ENCODE peak calls at places on chromosomes 16 and 17, in seven cellular contexts. M is upper lobe of left lung, G is cardiac muscle cell, C is adrenal gland, Z is small intestine, N is HL-60, H is choroid plexus epithelial cell. R is an unnamed sample.

GRCh38 chr17:10875984-10876555 is 38.2 kb upstream of the PIRT start:
- DNase-seq in M (peak), G (peak), C (no peak), Z (peak), N (peak), H (peak), R (peak)

GRCh38 chr17:63998721-63999679 is 849 bp downstream of the PRR29 start:
- DNase-seq in M (peak), G (no peak), C (no peak), Z (no peak), N (no peak), H (no peak), R (no peak)

GRCh38 chr17:58202859-58203258 is 10.3 kb downstream of the EPX start:
- DNase-seq in M (no peak), G (no peak), C (no peak), Z (no peak), N (no peak), H (no peak), R (no peak)

GRCh38 chr17:59435238-59435637 is 103.8 kb downstream of the YPEL2 start:
- DNase-seq in M (no peak), G (peak), C (no peak), Z (no peak), N (no peak), H (peak), R (peak)

GRCh38 chr16:50245417-50246298 is 20.7 kb upstream of the ADCY7 start:
- DNase-seq in M (peak), G (peak), C (peak), Z (peak), N (peak), H (peak), R (peak)

GRCh38 chr16:65548470-65548869 is 426.6 kb upstream of the CDH11 start:
- DNase-seq in M (no peak), G (peak), C (no peak), Z (no peak), N (no peak), H (peak), R (no peak)

GRCh38 chr16:15777533-15778203 is 79.2 kb downstream of the MYH11 start:
- DNase-seq in M (no peak), G (peak), C (no peak), Z (peak), N (peak), H (peak), R (peak)

GRCh38 chr17:16507918-16508533 is 16.0 kb upstream of the LRRC75A start:
- DNase-seq in M (peak), G (no peak), C (no peak), Z (peak), N (no peak), H (no peak), R (peak)

GRCh38 chr16:9817586-9817985 is 364.6 kb downstream of the GRIN2A start:
- DNase-seq in M (no peak), G (no peak), C (no peak), Z (no peak), N (no peak), H (no peak), R (no peak)

GRCh38 chr17:60154616-60155426 is 5.0 kb downstream of the CA4 start:
- DNase-seq in M (no peak), G (peak), C (no peak), Z (no peak), N (no peak), H (peak), R (peak)

GRCh38 chr16:27650073-27650701 is 100.2 kb downstream of the KATNIP start:
- DNase-seq in M (no peak), G (peak), C (no peak), Z (peak), N (no peak), H (peak), R (peak)

GRCh38 chr16:85990861-85991301 is 91.9 kb downstream of the IRF8 start:
- DNase-seq in M (no peak), G (no peak), C (no peak), Z (no peak), N (no peak), H (no peak), R (no peak)

GRCh38 chr17:75096082-75096625 is 8.4 kb downstream of the SLC16A5 start:
- DNase-seq in M (peak), G (peak), C (peak), Z (peak), N (peak), H (peak), R (peak)

GRCh38 chr16:87540072-87540976 is 47.5 kb upstream of the ZCCHC14 start:
- DNase-seq in M (no peak), G (no peak), C (no peak), Z (no peak), N (no peak), H (peak), R (no peak)

GRCh38 chr17:38873646-38874380 is 4.0 kb downstream of the LASP1 start:
- DNase-seq in M (no peak), G (no peak), C (no peak), Z (peak), N (no peak), H (no peak), R (no peak)
- H3K4me3 ChIP-seq in M (no peak), G (no peak), C (no peak), Z (peak), N (no peak), H (no peak), R (no peak)

GRCh38 chr17:31788956-31789355 is 70.1 kb downstream of the COPRS start:
- DNase-seq in M (no peak), G (no peak), C (no peak), Z (no peak), N (no peak), H (no peak), R (no peak)

GRCh38 chr17:31788571-31788946 is 70.5 kb downstream of the COPRS start:
- DNase-seq in M (no peak), G (no peak), C (no peak), Z (no peak), N (no peak), H (no peak), R (peak)

GRCh38 chr17:31787857-31788570 is 71.0 kb downstream of the COPRS start:
- DNase-seq in M (peak), G (peak), C (no peak), Z (no peak), N (no peak), H (peak), R (peak)

GRCh38 chr17:31789707-31790505 is 69.1 kb downstream of the COPRS start:
- DNase-seq in M (no peak), G (no peak), C (no peak), Z (no peak), N (no peak), H (no peak), R (no peak)

DNA sequence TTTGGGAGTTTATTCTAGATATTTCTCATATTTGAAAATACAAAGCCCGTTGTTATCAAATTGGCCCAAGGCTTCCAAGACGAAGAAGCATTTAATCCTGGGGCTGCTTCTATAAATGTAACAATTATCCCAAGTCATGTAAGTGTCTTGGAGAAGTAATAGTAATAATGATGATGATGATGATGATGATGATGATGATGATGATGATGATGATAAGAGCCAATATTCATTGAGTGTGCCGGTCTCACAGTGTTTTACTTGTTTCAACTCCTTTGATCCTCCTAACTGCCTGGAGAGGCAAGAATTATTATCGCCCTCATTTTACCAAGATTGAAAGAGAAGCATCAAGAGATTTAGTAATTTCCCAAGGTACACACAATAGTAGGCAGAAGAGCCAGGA is 72.0 kb downstream of the COPRS start:
- DNase-seq in M (no peak), G (no peak), C (no peak), Z (no peak), N (no peak), H (no peak), R (no peak)
- H3K4me3 ChIP-seq in M (no peak), G (no peak), C (no peak), Z (no peak), N (no peak), H (no peak), R (no peak)

GRCh38 chr16:84752600-84752999 is 52.8 kb downstream of the USP10 start:
- DNase-seq in M (no peak), G (no peak), C (no peak), Z (no peak), N (no peak), H (no peak), R (no peak)

GRCh38 chr16:84753412-84754325 is 53.9 kb downstream of the USP10 start:
- DNase-seq in M (no peak), G (no peak), C (no peak), Z (no peak), N (no peak), H (no peak), R (no peak)

GRCh38 chr16:84755004-84755672 is 55.3 kb downstream of the USP10 start:
- DNase-seq in M (no peak), G (no peak), C (no peak), Z (no peak), N (no peak), H (no peak), R (peak)

GRCh38 chr16:84756830-84757229 is 57.0 kb downstream of the USP10 start:
- DNase-seq in M (no peak), G (no peak), C (no peak), Z (no peak), N (no peak), H (no peak), R (no peak)

GRCh38 chr16:84754353-84754856 is 54.6 kb downstream of the USP10 start:
- DNase-seq in M (peak), G (peak), C (peak), Z (peak), N (peak), H (peak), R (peak)
- H3K4me3 ChIP-seq in M (no peak), G (no peak), C (no peak), Z (no peak), N (no peak), H (no peak), R (no peak)

DNA sequence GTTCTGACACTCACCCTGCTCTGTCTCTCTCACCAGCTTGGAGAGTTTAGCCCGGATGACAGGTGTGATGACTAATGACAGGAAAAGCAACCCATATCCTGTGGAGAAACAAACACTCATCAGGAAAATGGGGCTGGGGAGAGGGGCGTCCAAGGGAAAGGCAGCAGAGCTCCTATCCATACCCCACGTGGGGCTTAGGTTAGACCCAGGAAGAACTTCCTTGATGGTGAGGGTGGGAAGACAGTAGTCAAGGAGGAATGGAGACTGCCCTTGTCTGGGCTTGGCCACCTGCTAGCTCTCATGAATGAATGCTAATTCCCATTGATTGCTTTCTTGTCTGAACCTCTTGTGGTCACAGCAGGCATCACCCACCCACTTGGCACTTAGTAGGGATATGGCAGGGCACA is 3.8 kb downstream of the SLC46A1 start:
- DNase-seq in M (no peak), G (no peak), C (no peak), Z (no peak), N (no peak), H (no peak), R (peak)
- H3K4me3 ChIP-seq in M (no peak), G (no peak), C (no peak), Z (no peak), N (no peak), H (no peak), R (no peak)

GRCh38 chr16:69084301-69084700 is 21.2 kb upstream of the HAS3 start:
- DNase-seq in M (no peak), G (peak), C (no peak), Z (no peak), N (no peak), H (peak), R (no peak)
- H3K4me3 ChIP-seq in M (no peak), G (no peak), C (no peak), Z (no peak), N (no peak), H (no peak), R (no peak)

GRCh38 chr16:56632160-56632847 is at the start of gene MT1M:
- DNase-seq in M (peak), G (peak), C (no peak), Z (peak), N (no peak), H (no peak), R (no peak)
- H3K4me3 ChIP-seq in M (peak), G (peak), C (peak), Z (peak), N (peak), H (peak), R (peak)

GRCh38 chr17:42566873-42567573 is at the start of gene MLX:
- DNase-seq in M (peak), G (peak), C (peak), Z (peak), N (peak), H (peak), R (peak)

GRCh38 chr17:42565523-42566214 is 1.2 kb upstream of the MLX start:
- DNase-seq in M (no peak), G (no peak), C (no peak), Z (no peak), N (no peak), H (no peak), R (no peak)

GRCh38 chr17:42568341-42569111 is 1.6 kb downstream of the MLX start:
- DNase-seq in M (no peak), G (no peak), C (no peak), Z (no peak), N (no peak), H (no peak), R (no peak)

GRCh38 chr17:42564815-42565522 is 1.9 kb upstream of the MLX start:
- DNase-seq in M (no peak), G (no peak), C (no peak), Z (no peak), N (no peak), H (no peak), R (no peak)

DNA sequence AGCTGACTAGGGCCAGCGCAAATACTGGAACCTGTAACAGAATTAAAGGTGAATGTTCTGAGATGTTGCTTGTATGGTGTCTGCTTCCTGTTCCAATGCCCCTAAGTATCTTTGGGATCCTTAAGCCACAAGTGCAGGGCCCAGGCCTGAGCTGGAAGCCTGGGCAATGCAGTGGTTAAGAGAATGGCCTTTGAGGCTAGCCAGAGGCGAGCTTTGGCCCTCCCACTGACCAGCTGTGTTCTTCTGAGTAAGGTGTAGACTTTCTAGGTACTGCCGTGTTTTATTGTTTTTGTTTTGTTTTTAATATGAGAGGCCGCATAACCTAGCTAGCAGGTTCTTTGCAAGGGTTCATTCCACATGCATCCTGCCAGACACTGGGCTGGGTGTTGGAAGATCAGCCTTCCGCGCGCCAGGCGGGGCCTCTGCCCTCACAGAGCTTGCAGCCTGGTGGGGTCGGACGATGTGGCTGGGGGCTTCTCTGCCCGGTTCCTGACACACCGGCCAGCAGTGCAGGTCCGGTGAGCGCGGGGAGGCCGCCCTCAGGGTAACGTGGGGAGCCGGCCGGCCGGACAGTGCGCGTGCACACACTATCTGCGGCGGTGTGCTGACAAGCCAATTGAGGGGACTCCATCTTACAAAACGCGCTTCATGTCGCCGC is 556 bp upstream of the MLX start:
- DNase-seq in M (no peak), G (no peak), C (no peak), Z (no peak), N (no peak), H (no peak), R (no peak)
- H3K4me3 ChIP-seq in M (peak), G (peak), C (peak), Z (peak), N (peak), H (peak), R (peak)

R was measured in bronchial epithelial cell.